ENCODE peak calls at places on chromosomes 12 and 14, in four cellular contexts. I, R, O and T are unnamed samples.

GRCh38 chr12:131473721-131474709 is 236.9 kb upstream of the SFSWAP start:
- DNase-seq in I (no peak), R (no peak), O (no peak), T (peak)

GRCh38 chr14:22648506-22648905 is 4.4 kb upstream of the OR6J1 start:
- DNase-seq in R (no peak), O (no peak), I (no peak), T (no peak)

GRCh38 chr12:23566133-23566532 is 383.3 kb downstream of the SOX5 start:
- DNase-seq in O (no peak), R (no peak), I (no peak), T (no peak)

GRCh38 chr14:63174760-63175191 is 29.5 kb upstream of the RHOJ start:
- DNase-seq in R (no peak), O (no peak), I (no peak), T (no peak)

GRCh38 chr14:101733211-101733610 is 28.3 kb upstream of the PPP2R5C start:
- DNase-seq in I (no peak), R (no peak), O (no peak), T (peak)

GRCh38 chr14:60805881-60806569 is 71.5 kb downstream of the MNAT1 start:
- DNase-seq in R (no peak), I (no peak), O (no peak), T (no peak)

GRCh38 chr14:21894003-21894897 is 220.6 kb upstream of the OR4E1 start:
- DNase-seq in I (no peak), R (no peak), O (no peak), T (no peak)

GRCh38 chr12:16325426-16325825 is 22.0 kb upstream of the MGST1 start:
- DNase-seq in O (no peak), I (no peak), R (no peak), T (no peak)

GRCh38 chr12:67593041-67593870 is 55.3 kb upstream of the DYRK2 start:
- DNase-seq in I (no peak), R (peak), O (no peak), T (no peak)

GRCh38 chr12:132019891-132020290 is 70.1 kb downstream of the EP400 start:
- DNase-seq in I (no peak), O (no peak), R (no peak), T (no peak)

DNA sequence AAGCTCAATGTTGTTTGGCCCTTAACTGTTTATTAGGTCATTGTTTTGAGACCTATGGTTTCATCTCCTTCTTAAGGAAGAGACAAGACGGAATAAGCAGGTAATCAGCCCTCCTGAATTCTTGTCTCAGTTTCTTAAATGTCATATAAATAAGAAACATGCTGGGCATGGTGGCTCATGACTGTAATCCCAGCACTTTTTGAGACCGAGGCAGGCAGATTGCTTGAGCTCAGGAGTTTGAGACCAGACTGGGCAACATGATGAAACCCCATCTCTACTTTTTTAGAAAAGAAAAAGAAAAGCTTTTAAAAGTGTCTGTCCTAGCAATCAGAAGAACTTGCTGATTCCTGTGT is 5.1 kb downstream of the MTRFR start:
- DNase-seq in O (no peak), R (no peak), I (no peak), T (no peak)
- TF ChIP-seq CTCF in O (no peak), R (no peak), I (no peak), T (no peak)

DNA sequence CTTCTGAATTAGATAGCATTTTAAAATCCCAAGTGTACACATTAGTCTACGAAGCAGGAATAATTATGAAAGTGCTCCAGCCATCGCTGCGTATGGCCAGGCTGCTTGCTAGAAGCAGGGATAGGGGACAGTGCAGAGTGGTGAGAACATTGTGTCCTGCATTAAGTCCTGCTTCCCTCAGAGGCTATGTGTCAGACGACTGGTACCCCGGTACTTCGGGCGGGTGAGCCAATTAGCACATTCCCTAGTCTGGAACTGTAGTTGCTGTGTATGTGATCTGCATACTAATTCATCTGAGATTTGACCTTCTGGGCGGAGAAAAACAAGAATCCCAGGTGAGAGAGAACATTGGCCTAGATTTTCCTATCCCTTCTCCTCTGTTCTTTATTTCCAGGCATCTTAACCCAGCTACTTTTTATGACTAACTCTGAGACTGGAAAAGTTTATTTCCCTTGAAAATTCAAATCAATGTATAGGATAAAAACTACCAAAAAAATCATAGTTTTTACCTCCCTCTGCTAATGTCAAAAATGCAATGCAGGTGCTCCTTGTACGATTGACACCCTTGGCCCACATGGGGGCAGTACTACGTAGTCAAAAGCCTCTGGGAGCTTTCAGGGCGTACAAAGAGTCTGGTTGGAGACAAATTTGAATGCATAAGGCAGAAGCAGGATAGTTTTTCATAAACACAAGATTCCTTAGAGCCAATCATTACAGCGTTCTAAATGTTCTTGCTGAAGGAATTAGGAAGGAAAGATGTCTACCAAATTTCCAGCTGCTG is 764.3 kb downstream of the NOVA1 start:
- DNase-seq in R (peak), O (no peak), I (no peak), T (no peak)
- TF ChIP-seq CTCF in R (peak), O (no peak), I (peak), T (peak)

DNA sequence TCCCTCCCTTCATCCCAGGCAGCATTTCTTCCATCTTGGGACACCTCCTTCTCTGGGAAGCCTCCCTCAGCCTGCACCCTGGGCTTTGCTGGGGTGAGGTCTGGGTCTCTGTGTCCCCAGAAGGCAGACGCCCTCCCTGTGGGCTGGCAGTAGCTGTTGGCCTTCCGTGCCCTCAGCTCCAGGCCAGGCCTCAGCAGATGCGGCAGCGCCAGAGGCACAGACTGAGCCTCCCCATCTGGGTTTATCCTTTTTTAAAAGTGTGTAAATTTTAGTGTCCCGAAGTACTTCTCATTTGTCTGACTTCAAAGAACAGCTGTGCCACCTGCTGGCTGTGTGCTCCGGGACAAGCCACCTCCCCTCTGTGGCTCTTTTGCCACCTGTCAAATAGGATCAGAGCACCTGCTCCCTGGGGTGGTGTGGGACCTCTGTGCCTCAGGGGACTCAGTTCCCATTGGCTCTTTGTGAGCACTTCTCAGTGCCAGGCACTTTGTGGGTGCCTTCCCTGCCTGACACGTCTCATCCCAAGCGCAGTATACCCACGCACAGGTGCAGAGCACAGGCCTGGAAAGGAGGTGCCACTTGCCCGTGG is 11.1 kb downstream of the EXOC3L4 start:
- DNase-seq in I (no peak), O (no peak), R (no peak), T (no peak)
- TF ChIP-seq CTCF in I (no peak), O (no peak), R (no peak), T (no peak)

GRCh38 chr14:75453817-75454434 is 26.1 kb downstream of the JDP2 start:
- DNase-seq in O (no peak), I (no peak), R (no peak), T (no peak)
- TF ChIP-seq CTCF in O (no peak), I (no peak), R (no peak), T (no peak)